ENCODE peak calls at places on chromosomes 5 and 9, in nine cellular contexts. R, S, F, O, E, X, W, Q and Z are unnamed samples.

GRCh38 chr5:53549792-53550191 is 10.6 kb upstream of the NDUFS4 start:
- DNase-seq in R (no peak), S (no peak), F (no peak), O (no peak), E (no peak), X (no peak), W (no peak), Q (no peak), Z (no peak)

GRCh38 chr5:139514486-139514856 is 31.9 kb upstream of the STING1 start:
- DNase-seq in R (no peak), S (no peak), F (no peak), O (no peak), E (no peak), X (no peak), W (no peak), Q (no peak), Z (no peak)

GRCh38 chr9:36802171-36802920 is 229.7 kb downstream of the MELK start:
- DNase-seq in R (no peak), S (no peak), F (no peak), O (no peak), E (no peak), X (peak; percentile 70), W (no peak), Q (no peak), Z (no peak)

GRCh38 chr5:123700624-123701023 is 188.6 kb downstream of the CSNK1G3 start:
- DNase-seq in R (no peak), S (no peak), F (no peak), O (no peak), E (no peak), X (no peak), W (no peak), Q (peak; percentile 81), Z (no peak)

GRCh38 chr5:136375920-136376319 is 10.6 kb upstream of the TRPC7 start:
- DNase-seq in R (no peak), S (no peak), F (no peak), O (no peak), E (no peak), X (no peak), W (no peak), Q (no peak), Z (no peak)

GRCh38 chr5:111439473-111440075 is 72.8 kb downstream of the STARD4 start:
- DNase-seq in R (no peak), S (no peak), F (no peak), O (no peak), E (no peak), X (no peak), W (no peak), Q (peak; percentile 32), Z (no peak)

GRCh38 chr5:65867509-65868195 is 58.7 kb upstream of the ERBIN start:
- DNase-seq in R (no peak), S (no peak), F (no peak), O (no peak), E (no peak), X (no peak), W (no peak), Q (no peak), Z (no peak)

GRCh38 chr9:38422555-38423245 is 1.6 kb downstream of the IGFBPL1 start:
- DNase-seq in R (no peak), S (no peak), F (no peak), O (no peak), E (no peak), X (no peak), W (peak; percentile 22), Q (no peak), Z (no peak)

GRCh38 chr5:103452666-103453065 is 109.9 kb downstream of the NUDT12 start:
- DNase-seq in R (no peak), S (no peak), F (no peak), O (no peak), E (no peak), X (no peak), W (no peak), Q (peak; percentile 61), Z (no peak)

GRCh38 chr5:129945779-129946270 is 41.6 kb downstream of the CHSY3 start:
- DNase-seq in R (no peak), S (no peak), F (no peak), O (no peak), E (no peak), X (no peak), W (no peak), Q (no peak), Z (no peak)

GRCh38 chr9:96219615-96220257 is 82.2 kb downstream of the HSD17B3 start:
- DNase-seq in R (peak; percentile 68), S (no peak), F (peak; percentile 77), O (peak; percentile 52), E (no peak), X (peak; percentile 15), W (no peak), Q (peak; percentile 58), Z (peak; percentile 38)

GRCh38 chr9:104075801-104076753 is 18.0 kb upstream of the SMC2 start:
- DNase-seq in R (no peak), S (no peak), F (no peak), O (no peak), E (no peak), X (no peak), W (no peak), Q (peak; percentile 21), Z (no peak)

GRCh38 chr5:122774861-122775712 is at the start of gene SNX2:
- DNase-seq in R (peak; percentile 95), S (no peak), F (peak; percentile 92), O (peak; percentile 88), E (peak; percentile 64), X (peak; percentile 73), W (peak; percentile 95), Q (peak; percentile 97), Z (peak; percentile 84)

GRCh38 chr5:171984748-171985419 is 21.6 kb downstream of the FBXW11 start:
- DNase-seq in R (no peak), S (no peak), F (no peak), O (peak; percentile 8), E (no peak), X (no peak), W (no peak), Q (peak; percentile 65), Z (no peak)

GRCh38 chr5:38433160-38433861 is 123.1 kb downstream of the LIFR start:
- DNase-seq in R (no peak), S (no peak), F (no peak), O (no peak), E (no peak), X (peak; percentile 5), W (peak; percentile 74), Q (peak; percentile 71), Z (no peak)